ENCODE peak calls at places on chromosomes 7 and 10, in six cellular contexts. G, F, A, X, D and L are unnamed samples.

GRCh38 chr7:139358541-139359365 is 941 bp upstream of the LUC7L2 start:
- DNase-seq in F (peak), X (peak), G (no peak), A (peak), D (no peak), L (no peak)

GRCh38 chr7:30681262-30682130 is 760 bp downstream of the CRHR2 start:
- DNase-seq in X (no peak), A (peak), D (no peak), F (no peak), G (no peak), L (no peak)

GRCh38 chr10:56508562-56508961 is 147.5 kb upstream of the ZWINT start:
- DNase-seq in D (no peak), G (no peak), X (no peak), A (no peak), F (no peak), L (no peak)

GRCh38 chr10:129106314-129106713 is 360.7 kb upstream of the MGMT start:
- DNase-seq in A (no peak), D (no peak), G (no peak), F (no peak), X (no peak), L (no peak)

GRCh38 chr7:44293561-44294324 is 31.7 kb downstream of the CAMK2B start:
- DNase-seq in D (peak), X (no peak), G (no peak), F (no peak), A (peak), L (peak)

GRCh38 chr7:30989824-30990140 is 26.0 kb downstream of the GHRHR start:
- DNase-seq in A (no peak), G (no peak), F (no peak), D (no peak), X (no peak), L (no peak)

GRCh38 chr7:93011351-93012294 is 106.2 kb downstream of the SAMD9 start:
- DNase-seq in G (no peak), A (no peak), D (no peak), F (peak), X (peak), L (no peak)

GRCh38 chr10:86160890-86161585 is 205.6 kb downstream of the GRID1 start:
- DNase-seq in X (no peak), A (peak), G (no peak), D (no peak), F (no peak), L (no peak)

GRCh38 chr7:124497209-124497608 is 268.4 kb downstream of the GPR37 start:
- DNase-seq in X (no peak), F (no peak), A (no peak), D (no peak), G (no peak), L (no peak)

GRCh38 chr7:104252409-104253134 is 44.8 kb upstream of the ORC5 start:
- DNase-seq in D (no peak), X (peak), A (peak), G (no peak), F (no peak), L (no peak)

GRCh38 chr10:122341141-122341810 is 33.2 kb upstream of the PLEKHA1 start:
- DNase-seq in D (no peak), A (no peak), F (no peak), G (no peak), X (peak), L (no peak)

GRCh38 chr7:13894956-13895355 is 94.5 kb downstream of the ETV1 start:
- DNase-seq in G (no peak), A (no peak), F (no peak), X (no peak), D (no peak), L (no peak)

GRCh38 chr7:151838861-151839381 is 38.0 kb downstream of the PRKAG2 start:
- DNase-seq in D (peak), F (no peak), X (no peak), G (peak), A (no peak), L (peak)

GRCh38 chr10:61283489-61284221 is 169.5 kb downstream of the TMEM26 start:
- DNase-seq in F (no peak), A (no peak), X (peak), G (no peak), D (no peak), L (no peak)

GRCh38 chr7:29281782-29282541 is 87.4 kb downstream of the CHN2 start:
- DNase-seq in D (peak), A (no peak), X (peak), F (no peak), G (peak), L (no peak)

GRCh38 chr10:120948889-120949382 is 97.8 kb downstream of the WDR11 start:
- DNase-seq in D (no peak), G (peak), X (peak), F (peak), A (peak), L (peak)

GRCh38 chr7:44587843-44588711 is 6.0 kb upstream of the TMED4 start:
- DNase-seq in G (peak), A (peak), X (peak), D (no peak), F (no peak), L (no peak)

GRCh38 chr7:87375647-87376435 is 30.4 kb downstream of the CROT start:
- DNase-seq in D (no peak), X (no peak), F (no peak), A (no peak), G (no peak), L (no peak)

GRCh38 chr7:77217474-77218185 is 18.0 kb upstream of the FGL2 start:
- DNase-seq in F (no peak), G (no peak), D (no peak), A (no peak), X (peak), L (no peak)

GRCh38 chr10:48404646-48405045 is 98.2 kb downstream of the MAPK8 start:
- DNase-seq in A (no peak), F (no peak), G (no peak), X (peak), D (no peak), L (no peak)

GRCh38 chr10:34254596-34254995 is 560.5 kb downstream of the PARD3 start:
- DNase-seq in D (no peak), F (peak), X (peak), A (no peak), G (no peak), L (no peak)

GRCh38 chr7:135475521-135475920 is 34.4 kb downstream of the CNOT4 start:
- DNase-seq in D (no peak), A (no peak), X (no peak), F (no peak), G (no peak), L (no peak)

GRCh38 chr10:5595591-5596590 is 70.5 kb downstream of the ASB13 start:
- DNase-seq in G (no peak), X (peak), A (no peak), D (no peak), F (peak), L (no peak)

GRCh38 chr7:28956608-28957063 is 1.5 kb downstream of the TRIL start:
- DNase-seq in D (peak), X (peak), A (peak), G (peak), F (peak), L (peak)

GRCh38 chr10:126090911-126091728 is 194.8 kb downstream of the FANK1 start:
- DNase-seq in X (peak), G (no peak), F (peak), A (no peak), D (no peak), L (no peak)

GRCh38 chr10:114208351-114208750 is 29.2 kb downstream of the TDRD1 start:
- DNase-seq in F (no peak), X (no peak), D (no peak), A (no peak), G (no peak), L (no peak)

GRCh38 chr10:12252882-12253546 is 57.0 kb downstream of the CDC123 start:
- DNase-seq in X (peak), D (no peak), A (peak), F (peak), G (no peak), L (no peak)

GRCh38 chr7:14837216-14837615 is 65.3 kb downstream of the DGKB start:
- DNase-seq in A (no peak), G (no peak), X (peak), F (peak), D (no peak), L (no peak)

GRCh38 chr10:68666280-68666760 is 54.7 kb upstream of the CCAR1 start:
- DNase-seq in F (peak), A (no peak), X (peak), D (no peak), G (no peak), L (no peak)

GRCh38 chr10:95415631-95416031 is 124.8 kb upstream of the PDLIM1 start:
- DNase-seq in A (no peak), F (no peak), X (no peak), D (peak), G (no peak), L (peak)

GRCh38 chr7:46072722-46073121 is 151.7 kb upstream of the IGFBP3 start:
- DNase-seq in A (no peak), X (peak), G (no peak), D (no peak), F (no peak), L (no peak)